ENCODE peak calls at places on chromosome 10, in eight cellular contexts. X, Z, M, C, F, P, B and G are unnamed samples.

GRCh38 chr10:93553501-93554374 is 12.7 kb upstream of the FFAR4 start:
- DNase-seq in X (no peak), Z (no peak), M (no peak), C (no peak), F (no peak), P (no peak), B (no peak), G (no peak)

GRCh38 chr10:50552308-50552707 is 71.4 kb downstream of the SGMS1 start:
- DNase-seq in X (no peak), Z (no peak), M (no peak), C (no peak), F (no peak), P (no peak), B (no peak), G (no peak)

GRCh38 chr10:96367470-96367869 is 8.7 kb upstream of the OPALIN start:
- DNase-seq in X (no peak), Z (no peak), M (no peak), C (no peak), F (no peak), P (no peak), B (no peak), G (no peak)

GRCh38 chr10:69125554-69125953 is 1.6 kb downstream of the VPS26A start:
- DNase-seq in X (no peak), Z (no peak), M (no peak), C (no peak), F (no peak), P (no peak), B (no peak), G (no peak)

GRCh38 chr10:118778727-118779126 is 24.0 kb upstream of the CACUL1 start:
- DNase-seq in X (no peak), Z (no peak), M (no peak), C (no peak), F (no peak), P (no peak), B (no peak), G (no peak)

GRCh38 chr10:5071411-5072198 is 22.6 kb upstream of the AKR1C3 start:
- DNase-seq in X (peak), Z (no peak), M (peak), C (peak), F (peak), P (peak), B (peak), G (no peak)

GRCh38 chr10:76504823-76505222 is 1073.4 kb downstream of the LRMDA start:
- DNase-seq in X (no peak), Z (no peak), M (no peak), C (no peak), F (no peak), P (no peak), B (no peak), G (no peak)

GRCh38 chr10:44628921-44629320 is 244.0 kb upstream of the CXCL12 start:
- DNase-seq in X (no peak), Z (no peak), M (no peak), C (no peak), F (peak), P (peak), B (no peak), G (no peak)

GRCh38 chr10:100879741-100880360 is 32.9 kb upstream of the SLF2 start:
- DNase-seq in X (no peak), Z (no peak), M (no peak), C (peak), F (no peak), P (no peak), B (peak), G (no peak)

GRCh38 chr10:29841724-29842649 is 207.2 kb upstream of the SVIL start:
- DNase-seq in X (peak), Z (no peak), M (peak), C (peak), F (no peak), P (no peak), B (no peak), G (no peak)